ENCODE peak calls at places on chromosomes 12 and 14, in seven cellular contexts. M, E, V, P, D, A and O are unnamed samples.
A peak's percentile ranks its signal among the peaks of the same experiment; 100 is the strongest.

GRCh38 chr14:100486025-100486828 is 101.0 kb downstream of the BEGAIN start:
- DNase-seq in D (peak; percentile 82), A (peak; percentile 77), V (peak; percentile 75), P (peak; percentile 81), M (peak; percentile 88), E (peak; percentile 96), O (no peak)

GRCh38 chr12:75868501-75868900 is 163.1 kb downstream of the PHLDA1 start:
- DNase-seq in D (no peak), P (no peak), M (no peak), E (no peak), V (no peak), A (no peak), O (no peak)

GRCh38 chr14:64971890-64972785 is at the start of gene RAB15:
- DNase-seq in M (no peak), A (no peak), V (no peak), E (peak; percentile 73), D (no peak), P (peak; percentile 43), O (no peak)

GRCh38 chr12:58509116-58509885 is 411.0 kb downstream of the LRIG3 start:
- DNase-seq in V (no peak), M (no peak), P (no peak), A (peak; percentile 65), E (no peak), D (no peak), O (no peak)

GRCh38 chr14:91911474-91912032 is 35.9 kb downstream of the FBLN5 start:
- DNase-seq in A (peak; percentile 3), D (peak; percentile 26), M (peak; percentile 88), P (peak; percentile 11), V (no peak), E (peak; percentile 83), O (no peak)

GRCh38 chr12:87216436-87216835 is 812.8 kb downstream of the C12orf50 start:
- DNase-seq in V (no peak), D (no peak), M (no peak), P (no peak), A (peak; percentile 1), E (no peak), O (no peak)

GRCh38 chr12:49233842-49234526 is 30.9 kb upstream of the TUBA1C start:
- DNase-seq in V (peak; percentile 81), E (peak; percentile 68), D (no peak), P (no peak), A (no peak), M (no peak), O (peak; percentile 46)

GRCh38 chr12:10220398-10221077 is 7.9 kb downstream of the GABARAPL1 start:
- DNase-seq in A (no peak), E (no peak), P (no peak), M (no peak), D (no peak), V (peak; percentile 89), O (peak; percentile 48)

GRCh38 chr14:66140213-66140918 is 345.8 kb upstream of the CCDC196 start:
- DNase-seq in A (no peak), E (no peak), M (no peak), P (no peak), V (no peak), D (no peak), O (no peak)

GRCh38 chr12:45299132-45299692 is 83.3 kb downstream of the ANO6 start:
- DNase-seq in P (no peak), A (peak; percentile 61), E (no peak), D (peak; percentile 10), M (peak; percentile 27), V (peak; percentile 78), O (no peak)

GRCh38 chr12:99281277-99281676 is 366.3 kb upstream of the GARIN6 start:
- DNase-seq in D (no peak), A (peak; percentile 24), E (no peak), V (no peak), M (no peak), P (no peak), O (no peak)

GRCh38 chr12:40717576-40717975 is 25.3 kb downstream of the CNTN1 start:
- DNase-seq in P (no peak), D (no peak), M (no peak), V (no peak), E (no peak), A (no peak), O (no peak)

GRCh38 chr14:61620130-61620946 is 75.0 kb upstream of the HIF1A start:
- DNase-seq in E (no peak), V (no peak), A (peak; percentile 20), D (no peak), M (no peak), P (no peak), O (no peak)

GRCh38 chr12:53696285-53696654 is 20.4 kb upstream of the ATP5MC2 start:
- DNase-seq in A (peak; percentile 89), D (peak; percentile 98), V (no peak), M (peak; percentile 98), E (peak; percentile 96), P (peak; percentile 44), O (peak; percentile 99)

GRCh38 chr12:54018608-54018984 is 9.6 kb upstream of the HOXC6 start:
- DNase-seq in M (no peak), D (no peak), V (peak; percentile 80), P (no peak), A (no peak), E (peak; percentile 81), O (no peak)